ENCODE peak calls at places on chromosomes 1 and 21, in five cellular contexts. K is PC-3, O is HCT116, R is fibroblast of lung, S is K562. M is an unnamed sample. For H3K79me2, the result is how much of the 10 kb centered on the place peaks cover.

GRCh38 chr21:44793269-44794030 is 8.2 kb downstream of the UBE2G2 start:
- DNase-seq in K (peak), S (peak), O (peak), R (peak), M (peak)

GRCh38 chr1:177077734-177078489 is 86.6 kb downstream of the ASTN1 start:
- DNase-seq in O (no peak), S (no peak), R (peak), K (peak), M (no peak)

GRCh38 chr1:76005755-76006154 is 68.8 kb upstream of the ST6GALNAC3 start:
- DNase-seq in K (no peak), R (no peak), O (no peak), S (no peak), M (no peak)

GRCh38 chr21:45388011-45388521 is 16.9 kb upstream of the COL18A1 start:
- DNase-seq in R (no peak), S (no peak), K (no peak), O (no peak), M (no peak)

GRCh38 chr1:15765495-15766194 is 7.0 kb downstream of the FBLIM1 start:
- DNase-seq in K (peak), R (peak), O (no peak), S (peak), M (peak)

GRCh38 chr21:32336711-32337110 is 38.1 kb downstream of the MRAP start:
- DNase-seq in S (no peak), O (no peak), R (peak), K (peak), M (no peak)

GRCh38 chr1:151680812-151681211 is 35.8 kb downstream of the CELF3 start:
- DNase-seq in R (peak), O (peak), K (peak), S (no peak), M (no peak)

GRCh38 chr1:215665212-215665611 is 98.1 kb downstream of the KCTD3 start:
- DNase-seq in K (no peak), O (no peak), R (peak), S (no peak), M (no peak)

GRCh38 chr1:28926629-28927441 is 12.5 kb downstream of the EPB41 start:
- DNase-seq in O (no peak), K (no peak), R (no peak), S (peak), M (no peak)

GRCh38 chr1:226733309-226733708 is 5.8 kb downstream of the ITPKB start:
- DNase-seq in O (no peak), S (no peak), K (no peak), R (no peak), M (no peak)
- TF ChIP-seq EZH2 in O (no peak), S (no peak), K (no peak), R (no peak), M (no peak)

GRCh38 chr1:212074856-212075255 is 39.3 kb downstream of the DTL start:
- DNase-seq in R (no peak), O (no peak), S (no peak), K (no peak), M (no peak)

GRCh38 chr1:212074313-212074712 is 38.8 kb downstream of the DTL start:
- DNase-seq in O (no peak), K (no peak), S (no peak), R (no peak), M (no peak)

GRCh38 chr1:212078826-212079225 is 43.3 kb downstream of the DTL start:
- DNase-seq in R (no peak), O (no peak), K (no peak), S (no peak), M (no peak)

GRCh38 chr1:212073490-212073889 is 37.9 kb downstream of the DTL start:
- DNase-seq in O (no peak), K (no peak), S (no peak), R (no peak), M (no peak)

GRCh38 chr1:212077028-212077427 is 41.5 kb downstream of the DTL start:
- DNase-seq in R (peak), S (no peak), K (peak), O (no peak), M (no peak)
- H3K79me2 ChIP-seq in R (under half), S (under half), K (under half), O (under half), M (under half)

GRCh38 chr1:114472408-114472807 is 38.6 kb downstream of the TRIM33 start:
- DNase-seq in O (no peak), S (no peak), R (no peak), K (no peak), M (no peak)
- TF ChIP-seq EZH2 in O (no peak), S (no peak), R (no peak), K (no peak), M (no peak)

GRCh38 chr1:64748706-64749105 is 3.8 kb downstream of the RAVER2 start:
- DNase-seq in S (no peak), O (no peak), K (no peak), R (no peak), M (no peak)
- H3K79me2 ChIP-seq in S (under half), O (half or more), K (half or more), R (under half), M (half or more)

GRCh38 chr1:204213668-204214662 is at the start of gene GOLT1A:
- DNase-seq in R (peak), K (peak), O (peak), S (peak), M (peak)
- TF ChIP-seq EZH2 in R (no peak), K (no peak), O (no peak), S (no peak), M (no peak)

GRCh38 chr1:183124259-183124658 is 61.8 kb upstream of the LAMC2 start:
- DNase-seq in K (no peak), R (no peak), S (no peak), O (no peak), M (no peak)
- H3K79me2 ChIP-seq in K (under half), R (under half), S (under half), O (under half), M (under half)

DNA sequence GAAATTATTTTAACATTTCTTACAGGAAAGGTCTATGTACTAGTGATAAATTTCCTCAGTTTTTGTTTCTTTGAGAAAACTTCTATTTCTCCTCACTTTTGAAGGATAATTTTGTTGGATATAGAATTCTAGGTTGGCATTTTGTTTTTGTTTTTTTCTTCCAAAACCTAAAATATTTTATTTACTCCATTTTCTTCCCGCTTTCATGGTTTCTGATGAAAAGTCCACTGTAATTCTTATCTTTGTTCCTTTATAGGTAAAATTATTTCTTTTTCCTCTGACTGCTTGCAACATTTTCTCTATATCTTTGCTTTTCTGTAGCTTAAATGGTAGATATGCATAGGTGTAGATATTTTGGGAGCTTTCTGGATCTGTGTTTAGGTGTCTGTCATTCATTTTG is 153.9 kb upstream of the DSCAM start:
- DNase-seq in R (no peak), K (no peak), S (no peak), O (no peak), M (no peak)
- TF ChIP-seq EZH2 in R (no peak), K (no peak), S (no peak), O (no peak), M (no peak)

DNA sequence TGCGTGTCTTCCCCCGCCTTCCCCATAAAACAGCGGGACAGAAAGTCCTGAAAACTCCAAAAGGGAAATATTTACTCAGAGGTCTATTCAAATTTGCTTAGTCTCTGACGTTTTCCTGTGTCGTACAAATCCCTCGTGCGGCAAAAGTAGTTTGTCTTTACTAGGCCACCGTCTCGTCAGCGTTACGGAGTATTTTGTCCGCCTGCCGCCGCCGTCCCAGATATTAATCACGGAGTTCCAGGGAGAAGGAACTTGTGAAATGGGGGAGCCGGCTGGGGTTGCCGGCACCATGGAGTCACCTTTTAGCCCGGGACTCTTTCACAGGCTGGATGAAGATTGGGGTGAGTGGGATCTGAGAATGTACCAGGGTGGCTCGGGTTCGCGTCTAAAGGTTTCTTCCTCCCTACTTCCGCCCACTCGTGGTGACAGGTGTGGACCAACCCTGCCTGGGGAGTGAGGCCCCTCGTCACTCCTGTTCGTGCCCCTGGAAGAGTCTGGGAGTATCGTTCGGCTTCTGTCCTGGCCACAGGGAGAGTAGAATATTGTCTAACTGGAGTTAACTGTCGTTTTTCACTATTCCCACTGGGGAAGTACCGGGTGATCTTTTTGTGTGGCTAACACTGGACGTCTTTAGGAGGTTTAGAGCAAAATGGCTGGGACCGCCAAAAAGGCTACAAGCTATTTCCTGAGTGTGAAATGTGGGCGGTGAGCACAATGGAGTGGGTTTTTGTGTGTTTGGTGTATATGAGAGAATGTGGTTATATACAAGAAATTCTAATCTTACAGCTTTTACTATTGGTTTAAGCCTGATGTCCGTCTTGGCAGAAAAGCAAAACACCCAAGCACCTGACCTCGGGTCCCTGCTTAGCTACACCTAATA is at the start of gene ATF6:
- DNase-seq in R (peak), K (peak), O (peak), S (peak), M (peak)
- H3K79me2 ChIP-seq in R (under half), K (half or more), O (under half), S (half or more), M (under half)

GRCh38 chr1:110555807-110556470 is 37.0 kb upstream of the KCNA10 start:
- DNase-seq in S (no peak), R (no peak), K (no peak), O (no peak), M (no peak)
- TF ChIP-seq EZH2 in S (no peak), R (peak), K (no peak), O (no peak), M (no peak)

DNA sequence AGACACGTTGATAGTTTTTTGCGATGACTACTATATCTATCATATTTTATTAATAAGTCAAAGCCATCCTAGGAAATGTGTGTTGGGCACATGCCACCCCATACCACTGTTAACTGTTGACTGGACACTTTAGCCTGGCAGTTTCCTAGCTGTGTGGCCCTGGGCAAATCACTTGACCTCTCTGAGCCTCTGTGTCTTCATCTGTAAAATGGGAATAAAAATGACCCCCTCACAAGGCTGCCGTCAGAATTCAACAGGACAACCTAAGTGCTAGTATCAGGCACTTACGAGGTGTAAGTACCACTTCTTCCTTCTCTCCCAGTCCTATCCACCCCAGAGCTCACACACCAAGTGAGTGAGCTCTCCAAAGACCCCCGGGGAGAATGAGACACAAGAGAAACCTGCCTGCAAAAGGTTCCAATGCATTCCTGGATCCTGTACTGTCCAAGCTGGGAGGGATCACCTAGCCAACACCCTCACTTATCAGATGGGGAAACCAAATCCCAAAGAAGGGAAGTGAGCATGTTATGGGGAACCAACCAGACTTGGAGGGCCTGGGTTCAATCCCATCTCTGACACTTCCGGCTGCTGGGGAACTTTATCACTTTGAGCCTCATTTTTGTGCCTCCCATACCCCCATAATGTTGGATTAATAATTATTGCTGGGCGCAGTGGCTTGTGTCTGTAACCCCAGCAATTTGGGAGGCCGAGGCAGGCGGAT is 24.9 kb downstream of the HSPG2 start:
- DNase-seq in O (no peak), K (no peak), R (no peak), S (no peak), M (no peak)
- H3K79me2 ChIP-seq in O (under half), K (under half), R (under half), S (half or more), M (half or more)